ENCODE peak calls at places on chromosome 6, in seven cellular contexts. W is GM23338, E is epithelial cell of esophagus, I is uterus, O is GM06990, R is osteocyte, Y is heart right ventricle. F is an unnamed sample.

GRCh38 chr6:10962673-10963072 is 75.8 kb downstream of the SYCP2L start:
- DNase-seq in W (no peak), E (peak), I (no peak), O (no peak), R (no peak), Y (no peak), F (no peak)

GRCh38 chr6:33430991-33431879 is 11.4 kb downstream of the SYNGAP1 start:
- DNase-seq in W (peak), E (peak), I (peak), O (peak), R (no peak), Y (peak), F (peak)

GRCh38 chr6:54629132-54629531 is 217.4 kb upstream of the FAM83B start:
- DNase-seq in W (no peak), E (no peak), I (no peak), O (no peak), R (no peak), Y (no peak), F (no peak)

GRCh38 chr6:111972714-111973678 is 80.9 kb upstream of the CCN6 start:
- DNase-seq in W (peak), E (peak), I (peak), O (no peak), R (no peak), Y (no peak), F (no peak)

GRCh38 chr6:127247114-127248096 is 19.3 kb upstream of the RNF146 start:
- DNase-seq in W (no peak), E (peak), I (no peak), O (no peak), R (no peak), Y (no peak), F (no peak)

GRCh38 chr6:137881522-137881886 is 14.4 kb downstream of the TNFAIP3 start:
- DNase-seq in W (no peak), E (no peak), I (no peak), O (no peak), R (no peak), Y (no peak), F (no peak)

GRCh38 chr6:75368151-75368779 is 83.7 kb upstream of the TMEM30A start:
- DNase-seq in W (peak), E (peak), I (peak), O (no peak), R (no peak), Y (no peak), F (peak)

GRCh38 chr6:35356391-35356790 is 14.0 kb downstream of the PPARD start:
- DNase-seq in W (no peak), E (no peak), I (no peak), O (no peak), R (no peak), Y (no peak), F (no peak)

GRCh38 chr6:86730216-86730615 is 207.1 kb upstream of the HTR1E start:
- DNase-seq in W (no peak), E (peak), I (no peak), O (no peak), R (no peak), Y (no peak), F (no peak)

GRCh38 chr6:90217621-90218496 is 78.8 kb downstream of the BACH2 start:
- DNase-seq in W (no peak), E (peak), I (no peak), O (no peak), R (no peak), Y (no peak), F (peak)

GRCh38 chr6:73943930-73944652 is 248.1 kb downstream of the CD109 start:
- DNase-seq in W (no peak), E (no peak), I (no peak), O (no peak), R (no peak), Y (no peak), F (no peak)

GRCh38 chr6:159148641-159149040 is 20.6 kb upstream of the FNDC1 start:
- DNase-seq in W (no peak), E (no peak), I (no peak), O (no peak), R (no peak), Y (no peak), F (no peak)

GRCh38 chr6:21664263-21665081 is 70.9 kb downstream of the SOX4 start:
- DNase-seq in W (peak), E (peak), I (peak), O (peak), R (no peak), Y (peak), F (peak)

GRCh38 chr6:97049254-97050004 is 124.9 kb downstream of the KLHL32 start:
- DNase-seq in W (no peak), E (peak), I (no peak), O (peak), R (no peak), Y (no peak), F (no peak)

GRCh38 chr6:97048771-97049170 is 124.2 kb downstream of the KLHL32 start:
- DNase-seq in W (no peak), E (no peak), I (no peak), O (no peak), R (no peak), Y (no peak), F (no peak)

GRCh38 chr6:97055743-97056142 is 131.2 kb downstream of the KLHL32 start:
- DNase-seq in W (no peak), E (no peak), I (no peak), O (no peak), R (no peak), Y (no peak), F (no peak)

GRCh38 chr6:97052152-97052787 is 127.7 kb downstream of the KLHL32 start:
- DNase-seq in W (no peak), E (no peak), I (no peak), O (no peak), R (no peak), Y (no peak), F (no peak)

DNA sequence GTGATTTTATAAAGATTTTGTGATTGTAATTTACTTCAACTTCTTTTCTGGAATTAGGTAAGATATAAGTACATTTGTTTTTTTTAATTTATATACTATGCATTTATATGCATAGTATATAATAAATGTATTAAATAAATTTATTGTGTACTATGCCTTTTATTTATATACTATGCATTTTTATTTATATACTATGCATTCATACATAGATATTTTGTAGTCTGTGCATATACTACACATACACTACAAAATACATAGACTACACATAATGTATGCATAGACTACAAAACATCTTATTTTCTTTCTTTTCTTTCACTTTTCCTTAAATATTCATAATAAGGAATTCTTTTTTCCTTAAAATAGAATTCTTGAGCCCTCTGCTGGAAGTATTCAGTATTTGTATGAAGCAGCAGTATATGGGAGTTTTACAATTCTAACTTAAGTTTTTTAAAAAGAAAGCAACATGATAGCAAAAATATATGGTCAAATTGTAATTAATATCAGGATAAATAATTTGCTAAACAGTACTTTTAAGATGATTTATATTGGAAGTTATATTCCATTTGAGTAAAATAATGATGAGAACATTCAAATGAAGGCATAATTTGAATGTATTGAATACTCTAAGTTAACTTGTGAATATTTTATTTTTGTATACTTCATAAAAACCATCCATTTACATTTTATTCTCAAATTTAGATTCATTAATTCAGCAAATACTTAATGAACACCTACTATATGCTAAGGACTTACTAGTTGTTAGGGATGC is 129.3 kb downstream of the KLHL32 start:
- DNase-seq in W (peak), E (peak), I (no peak), O (no peak), R (no peak), Y (no peak), F (no peak)
- TF ChIP-seq CTCF in W (no peak), E (peak), I (no peak), O (peak), R (peak), Y (peak), F (peak)

GRCh38 chr6:63476302-63476701 is 96.0 kb upstream of the LOC128125822 start:
- DNase-seq in W (peak), E (no peak), I (no peak), O (no peak), R (no peak), Y (no peak), F (no peak)
- TF ChIP-seq CTCF in W (no peak), E (no peak), I (no peak), O (peak), R (no peak), Y (no peak), F (peak)

GRCh38 chr6:42173101-42173500 is at the start of gene GUCA1A:
- DNase-seq in W (no peak), E (no peak), I (no peak), O (no peak), R (no peak), Y (no peak), F (no peak)

GRCh38 chr6:42166444-42167141 is 6.6 kb upstream of the GUCA1A start:
- DNase-seq in W (peak), E (peak), I (peak), O (no peak), R (peak), Y (peak), F (peak)

GRCh38 chr6:42165016-42165415 is 8.1 kb upstream of the GUCA1A start:
- DNase-seq in W (no peak), E (no peak), I (no peak), O (no peak), R (no peak), Y (no peak), F (no peak)

GRCh38 chr6:42171813-42172595 is 1.2 kb upstream of the GUCA1A start:
- DNase-seq in W (no peak), E (no peak), I (no peak), O (no peak), R (no peak), Y (no peak), F (no peak)

GRCh38 chr6:42168650-42169049 is 4.5 kb upstream of the GUCA1A start:
- DNase-seq in W (no peak), E (no peak), I (no peak), O (no peak), R (no peak), Y (no peak), F (no peak)
- TF ChIP-seq CTCF in W (peak), E (no peak), I (no peak), O (no peak), R (no peak), Y (no peak), F (no peak)

DNA sequence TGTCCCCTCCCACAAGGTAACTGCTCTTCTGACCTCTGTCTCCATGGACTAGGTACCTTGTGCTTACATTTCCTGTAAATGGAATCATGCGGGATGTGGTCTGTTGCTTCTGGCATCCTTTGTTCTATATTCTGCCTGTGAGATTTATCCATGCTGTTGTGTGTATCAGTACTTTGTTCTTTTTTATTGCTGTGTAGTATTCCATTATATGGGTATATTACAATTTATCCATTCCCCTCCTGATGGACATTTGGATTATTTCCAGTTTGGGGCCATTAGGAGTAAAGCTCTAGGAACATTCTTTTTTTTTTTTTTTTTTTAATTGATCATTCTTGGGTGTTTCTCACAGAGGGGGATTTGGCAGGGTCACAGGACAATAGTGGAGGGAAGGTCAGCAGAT is 3.4 kb downstream of the C2 start:
- DNase-seq in W (no peak), E (no peak), I (no peak), O (no peak), R (no peak), Y (no peak), F (no peak)
- TF ChIP-seq CTCF in W (no peak), E (no peak), I (no peak), O (no peak), R (no peak), Y (no peak), F (no peak)

GRCh38 chr6:4774715-4775590 is 1.3 kb upstream of the CDYL start:
- DNase-seq in W (peak), E (peak), I (peak), O (peak), R (no peak), Y (no peak), F (no peak)

GRCh38 chr6:4776493-4776966 is 326 bp downstream of the CDYL start:
- DNase-seq in W (peak), E (no peak), I (peak), O (no peak), R (no peak), Y (no peak), F (peak)

GRCh38 chr6:4774296-4774695 is 1.9 kb upstream of the CDYL start:
- DNase-seq in W (peak), E (no peak), I (no peak), O (no peak), R (no peak), Y (no peak), F (no peak)

GRCh38 chr6:4776967-4777925 is 1.0 kb downstream of the CDYL start:
- DNase-seq in W (peak), E (peak), I (peak), O (peak), R (no peak), Y (no peak), F (no peak)

DNA sequence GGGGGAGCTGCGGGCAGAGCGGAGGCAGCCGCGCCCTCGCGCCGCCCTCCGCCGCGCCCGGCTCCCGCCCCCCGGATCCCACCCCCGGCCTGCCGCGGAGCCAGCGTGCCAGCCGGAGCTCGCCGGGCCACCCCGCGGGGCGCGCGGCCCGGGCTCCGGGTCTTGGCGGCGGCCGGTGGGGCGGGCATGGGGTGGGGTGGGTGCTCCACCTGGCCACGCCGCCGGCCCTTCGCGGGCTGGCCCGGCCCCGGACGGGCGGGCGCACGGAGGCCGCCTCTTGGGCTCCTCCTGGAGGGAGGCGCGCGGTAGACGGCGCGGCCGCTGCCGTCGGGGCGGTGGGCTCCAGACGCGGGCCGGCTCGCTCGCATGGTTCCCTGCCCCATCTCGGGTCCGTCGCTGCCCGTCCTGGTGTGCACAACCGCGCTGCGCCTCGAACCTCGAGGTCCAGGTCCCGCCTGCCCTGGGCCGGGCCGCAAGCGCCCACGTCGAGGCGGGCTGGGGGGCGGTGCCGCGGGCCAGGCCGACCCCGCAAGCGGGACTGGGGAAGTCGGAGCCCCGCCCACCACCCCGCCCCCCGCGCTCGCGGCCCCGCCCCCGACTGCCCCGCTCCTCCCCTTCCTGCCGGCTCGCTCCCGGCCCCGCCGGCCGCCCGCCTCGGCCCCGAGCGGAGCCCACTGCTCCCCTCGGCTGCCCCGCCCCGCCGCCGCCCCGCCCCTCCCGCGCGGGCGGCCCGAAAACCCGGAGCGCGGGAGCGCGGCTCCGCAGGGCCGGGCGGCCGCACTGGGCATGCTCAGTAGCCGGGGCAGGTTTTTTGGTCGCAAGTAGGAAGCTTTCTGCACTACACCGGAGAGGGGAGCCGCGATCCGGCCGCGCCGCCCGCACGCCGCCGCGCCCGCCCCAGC is at the start of gene CDYL:
- DNase-seq in W (peak), E (peak), I (peak), O (peak), R (peak), Y (peak), F (peak)
- TF ChIP-seq CTCF in W (peak), E (no peak), I (peak), O (no peak), R (peak), Y (peak), F (peak)

F was measured in progenitor cell of endocrine pancreas.